ENCODE peak calls at places on chromosome 10, in seven cellular contexts. K, P, O, D, U, N and W are unnamed samples.

GRCh38 chr10:50025627-50026026 is 37.4 kb downstream of the AGAP6 start:
- DNase-seq in K (no peak), P (no peak), O (no peak), D (no peak), U (no peak), N (no peak), W (no peak)

GRCh38 chr10:72783290-72783689 is 91.3 kb downstream of the MCU start:
- DNase-seq in K (no peak), P (no peak), O (no peak), D (no peak), U (no peak), N (no peak), W (no peak)

GRCh38 chr10:102994551-102995295 is 76.6 kb downstream of the CNNM2 start:
- DNase-seq in K (no peak), P (no peak), O (no peak), D (no peak), U (no peak), N (no peak), W (no peak)

GRCh38 chr10:47182934-47183725 is 116.9 kb upstream of the GDF10 start:
- DNase-seq in K (no peak), P (no peak), O (no peak), D (no peak), U (no peak), N (no peak), W (no peak)

GRCh38 chr10:71974489-71975011 is 10.4 kb downstream of the CHST3 start:
- DNase-seq in K (peak), P (no peak), O (no peak), D (no peak), U (peak), N (no peak), W (no peak)

GRCh38 chr10:124511205-124512039 is 49.8 kb downstream of the LHPP start:
- DNase-seq in K (no peak), P (no peak), O (no peak), D (no peak), U (peak), N (no peak), W (no peak)

GRCh38 chr10:68576118-68576517 is 16.0 kb downstream of the TET1 start:
- DNase-seq in K (no peak), P (no peak), O (no peak), D (no peak), U (no peak), N (no peak), W (no peak)

GRCh38 chr10:131810036-131810804 is 90.6 kb upstream of the PPP2R2D start:
- DNase-seq in K (no peak), P (no peak), O (no peak), D (no peak), U (no peak), N (no peak), W (no peak)

GRCh38 chr10:28564905-28565304 is 32.0 kb downstream of the WAC start:
- DNase-seq in K (peak), P (no peak), O (no peak), D (no peak), U (no peak), N (no peak), W (no peak)

GRCh38 chr10:24857001-24857695 is 95.3 kb downstream of the PRTFDC1 start:
- DNase-seq in K (no peak), P (no peak), O (no peak), D (no peak), U (no peak), N (no peak), W (no peak)

GRCh38 chr10:131694963-131695813 is 205.6 kb upstream of the PPP2R2D start:
- DNase-seq in K (no peak), P (no peak), O (no peak), D (no peak), U (no peak), N (no peak), W (no peak)

GRCh38 chr10:29517352-29517923 is 117.3 kb downstream of the SVIL start:
- DNase-seq in K (peak), P (no peak), O (no peak), D (peak), U (no peak), N (peak), W (peak)

GRCh38 chr10:59448616-59449015 is 86.3 kb upstream of the FAM13C start:
- DNase-seq in K (no peak), P (no peak), O (no peak), D (no peak), U (no peak), N (no peak), W (no peak)

GRCh38 chr10:43039629-43040481 is 37.0 kb upstream of the RET start:
- DNase-seq in K (no peak), P (no peak), O (no peak), D (no peak), U (no peak), N (no peak), W (no peak)

GRCh38 chr10:115093776-115094361 is 704 bp downstream of the ATRNL1 start:
- DNase-seq in K (no peak), P (no peak), O (no peak), D (peak), U (peak), N (no peak), W (no peak)

GRCh38 chr10:9792181-9792580 is 1225.5 kb upstream of the CELF2 start:
- DNase-seq in K (no peak), P (no peak), O (no peak), D (no peak), U (no peak), N (no peak), W (no peak)

GRCh38 chr10:126422561-126422960 is 34.3 kb upstream of the ADAM12 start:
- DNase-seq in K (peak), P (no peak), O (no peak), D (no peak), U (no peak), N (no peak), W (no peak)

GRCh38 chr10:5628366-5628765 is 38.0 kb downstream of the ASB13 start:
- DNase-seq in K (peak), P (no peak), O (no peak), D (no peak), U (no peak), N (no peak), W (peak)
- H3K4me3 ChIP-seq in K (peak), P (peak), O (peak), D (peak), U (peak), N (no peak), W (peak)

GRCh38 chr10:8053446-8054242 is 844 bp upstream of the GATA3 start:
- DNase-seq in K (peak), P (no peak), O (peak), D (peak), U (peak), N (peak), W (peak)
- TF ChIP-seq CTCF in K (peak), P (no peak), O (peak), D (no peak), U (peak), N (peak), W (peak)

DNA sequence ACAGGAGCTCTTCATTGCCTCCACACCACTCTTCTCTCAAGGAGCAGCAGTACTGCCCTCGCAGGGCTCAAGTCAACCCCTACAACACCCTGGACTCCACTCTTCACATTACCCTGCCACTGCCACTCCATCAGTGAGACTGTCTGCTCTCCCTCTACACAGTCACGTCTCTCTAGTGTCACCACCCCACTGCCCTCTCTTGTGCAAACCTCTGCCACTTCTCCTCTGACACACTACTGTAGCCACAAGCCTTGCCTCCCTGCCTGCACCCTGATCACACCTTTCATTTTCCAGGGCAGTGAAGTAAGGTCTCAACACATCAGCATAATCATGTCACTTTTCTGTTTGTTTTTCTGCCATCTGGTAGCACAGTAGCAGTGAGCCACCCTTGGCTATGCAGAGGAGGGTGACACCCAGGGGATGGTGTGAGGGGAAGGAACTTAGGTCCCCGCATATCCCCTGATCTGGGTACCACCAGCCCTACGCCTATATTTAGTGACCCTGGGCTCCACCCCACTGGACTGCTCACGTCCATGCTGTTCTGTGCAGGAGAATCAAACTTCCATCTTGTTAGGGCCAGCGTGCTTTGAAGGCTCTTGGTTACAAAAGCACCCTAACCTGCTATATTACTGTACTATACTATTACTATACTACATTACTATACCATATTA is 1.6 kb downstream of the C10orf143 start:
- DNase-seq in K (no peak), P (no peak), O (no peak), D (no peak), U (no peak), N (peak), W (no peak)
- H3K4me3 ChIP-seq in K (peak), P (no peak), O (peak), D (peak), U (peak), N (peak), W (peak)

GRCh38 chr10:95290801-95291633 is at the start of gene PDLIM1:
- DNase-seq in K (peak), P (no peak), O (peak), D (peak), U (peak), N (peak), W (peak)
- TF ChIP-seq CTCF in K (peak), P (peak), O (peak), D (peak), U (peak), N (peak), W (peak)

GRCh38 chr10:119304541-119304940 is 97.2 kb downstream of the GRK5 start:
- DNase-seq in K (no peak), P (no peak), O (no peak), D (no peak), U (peak), N (peak), W (no peak)

GRCh38 chr10:119306514-119306951 is 99.2 kb downstream of the GRK5 start:
- DNase-seq in K (no peak), P (no peak), O (no peak), D (peak), U (peak), N (peak), W (no peak)

GRCh38 chr10:119306964-119307363 is 99.6 kb downstream of the GRK5 start:
- DNase-seq in K (no peak), P (no peak), O (no peak), D (no peak), U (no peak), N (no peak), W (no peak)

GRCh38 chr10:119303886-119304285 is 96.5 kb downstream of the GRK5 start:
- DNase-seq in K (no peak), P (no peak), O (no peak), D (no peak), U (peak), N (no peak), W (no peak)

DNA sequence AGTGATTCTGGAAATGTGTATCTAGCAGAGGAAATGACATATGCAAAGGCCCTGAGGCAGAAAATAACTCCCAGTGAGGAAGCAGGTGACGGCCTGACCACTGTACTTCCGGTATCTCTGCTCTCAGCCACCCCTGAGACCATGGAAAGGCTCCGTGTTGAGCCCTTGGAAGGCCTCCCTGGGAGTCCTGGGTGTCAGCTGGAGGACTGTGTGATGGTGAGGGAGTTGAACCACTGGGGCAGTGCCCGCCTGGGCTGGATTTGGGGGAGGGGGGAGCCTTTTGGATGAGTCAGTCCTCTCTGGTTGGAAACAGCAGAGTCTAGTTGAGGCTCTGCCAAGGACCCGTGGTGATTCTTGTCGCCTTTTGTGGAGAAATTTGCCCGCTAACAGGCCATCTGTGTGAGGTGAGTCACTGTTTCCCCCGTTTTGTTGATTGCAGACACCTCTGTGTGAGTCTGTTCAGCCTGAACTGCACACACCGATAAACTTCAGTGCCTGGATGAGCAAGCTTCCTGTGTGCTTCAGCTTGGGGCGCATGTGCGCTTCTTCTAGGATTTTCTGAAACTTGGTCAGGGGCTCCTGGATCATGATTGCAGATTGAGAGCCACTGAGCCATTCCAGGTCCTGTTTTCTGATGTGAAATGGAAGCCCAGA is 98.6 kb downstream of the GRK5 start:
- DNase-seq in K (peak), P (peak), O (no peak), D (peak), U (peak), N (peak), W (peak)
- H3K4me3 ChIP-seq in K (no peak), P (no peak), O (no peak), D (no peak), U (no peak), N (peak), W (no peak)